ENCODE peak calls at places on chromosomes 6 and 20, in five cellular contexts. One of them, this sample, is unnamed.

GRCh38 chr6:111952821-111953535 is 79.7 kb upstream of the FYN start:
- DNase-seq in GM12878: no peak
- DNase-seq in H1: no peak
- DNase-seq in HepG2: no peak
- DNase-seq in K562: no peak
- DNase-seq in this sample: no peak

GRCh38 chr6:132820629-132821381 is 6.4 kb downstream of the RPS12 start:
- DNase-seq in H1: peak
- DNase-seq in HepG2: peak
- DNase-seq in K562: peak
- DNase-seq in GM12878: no peak
- DNase-seq in this sample: no peak

GRCh38 chr20:34475979-34476736 is 40.1 kb upstream of the DYNLRB1 start:
- DNase-seq in H1: no peak
- DNase-seq in GM12878: no peak
- DNase-seq in HepG2: peak
- DNase-seq in K562: no peak
- DNase-seq in this sample: peak

GRCh38 chr20:61441537-61441936 is 189.5 kb downstream of the CDH4 start:
- DNase-seq in K562: no peak
- DNase-seq in GM12878: no peak
- DNase-seq in H1: no peak
- DNase-seq in HepG2: no peak
- DNase-seq in this sample: no peak

GRCh38 chr6:122372647-122373046 is 26.8 kb upstream of the HSF2 start:
- DNase-seq in HepG2: no peak
- DNase-seq in K562: no peak
- DNase-seq in H1: no peak
- DNase-seq in GM12878: no peak
- DNase-seq in this sample: no peak

GRCh38 chr20:10758446-10758845 is 84.6 kb upstream of the JAG1 start:
- DNase-seq in HepG2: peak
- DNase-seq in GM12878: no peak
- DNase-seq in H1: no peak
- DNase-seq in K562: no peak
- DNase-seq in this sample: no peak

GRCh38 chr20:9506337-9506821 is 8.0 kb upstream of the LAMP5 start:
- DNase-seq in K562: no peak
- DNase-seq in H1: peak
- DNase-seq in HepG2: no peak
- DNase-seq in GM12878: no peak
- DNase-seq in this sample: no peak

GRCh38 chr20:19335341-19335740 is 122.9 kb downstream of the SLC24A3 start:
- DNase-seq in HepG2: no peak
- DNase-seq in H1: no peak
- DNase-seq in K562: no peak
- DNase-seq in GM12878: no peak
- DNase-seq in this sample: no peak

GRCh38 chr6:32752580-32752979 is 10.8 kb downstream of the HLA-DQB2 start:
- DNase-seq in H1: no peak
- DNase-seq in GM12878: no peak
- DNase-seq in HepG2: no peak
- DNase-seq in K562: no peak
- DNase-seq in this sample: no peak

GRCh38 chr20:48813446-48813747 is 14.4 kb downstream of the PREX1 start:
- DNase-seq in H1: no peak
- DNase-seq in GM12878: no peak
- DNase-seq in HepG2: no peak
- DNase-seq in K562: no peak
- DNase-seq in this sample: no peak

GRCh38 chr20:63061701-63062100 is 54.9 kb upstream of the BHLHE23 start:
- DNase-seq in K562: no peak
- DNase-seq in GM12878: no peak
- DNase-seq in H1: no peak
- DNase-seq in HepG2: no peak
- DNase-seq in this sample: no peak

GRCh38 chr20:62925420-62926228 is 681 bp downstream of the DIDO1 start:
- DNase-seq in K562: no peak
- DNase-seq in H1: no peak
- DNase-seq in HepG2: no peak
- DNase-seq in GM12878: no peak
- DNase-seq in this sample: peak

GRCh38 chr6:45690846-45691245 is 313.1 kb upstream of the SUPT3H start:
- DNase-seq in GM12878: no peak
- DNase-seq in K562: no peak
- DNase-seq in H1: no peak
- DNase-seq in HepG2: no peak
- DNase-seq in this sample: no peak

GRCh38 chr6:130973521-130974277 is 89.3 kb downstream of the EPB41L2 start:
- DNase-seq in H1: no peak
- DNase-seq in K562: no peak
- DNase-seq in GM12878: no peak
- DNase-seq in HepG2: no peak
- DNase-seq in this sample: no peak

GRCh38 chr20:19212524-19213502 is at the start of gene SLC24A3:
- DNase-seq in H1: peak
- DNase-seq in HepG2: peak
- DNase-seq in GM12878: no peak
- DNase-seq in K562: no peak
- DNase-seq in this sample: peak

GRCh38 chr6:43886717-43887339 is 116.8 kb downstream of the VEGFA start:
- DNase-seq in GM12878: no peak
- DNase-seq in HepG2: no peak
- DNase-seq in K562: no peak
- DNase-seq in H1: no peak
- DNase-seq in this sample: no peak

GRCh38 chr6:43886067-43886461 is 116.1 kb downstream of the VEGFA start:
- DNase-seq in HepG2: no peak
- DNase-seq in GM12878: no peak
- DNase-seq in H1: no peak
- DNase-seq in K562: no peak
- DNase-seq in this sample: no peak

GRCh38 chr6:43885399-43886066 is 115.5 kb downstream of the VEGFA start:
- DNase-seq in K562: no peak
- DNase-seq in HepG2: no peak
- DNase-seq in GM12878: no peak
- DNase-seq in H1: no peak
- DNase-seq in this sample: no peak

GRCh38 chr6:43883698-43884659 is 114.0 kb downstream of the VEGFA start:
- DNase-seq in HepG2: no peak
- DNase-seq in H1: no peak
- DNase-seq in GM12878: peak
- DNase-seq in K562: no peak
- DNase-seq in this sample: no peak

DNA sequence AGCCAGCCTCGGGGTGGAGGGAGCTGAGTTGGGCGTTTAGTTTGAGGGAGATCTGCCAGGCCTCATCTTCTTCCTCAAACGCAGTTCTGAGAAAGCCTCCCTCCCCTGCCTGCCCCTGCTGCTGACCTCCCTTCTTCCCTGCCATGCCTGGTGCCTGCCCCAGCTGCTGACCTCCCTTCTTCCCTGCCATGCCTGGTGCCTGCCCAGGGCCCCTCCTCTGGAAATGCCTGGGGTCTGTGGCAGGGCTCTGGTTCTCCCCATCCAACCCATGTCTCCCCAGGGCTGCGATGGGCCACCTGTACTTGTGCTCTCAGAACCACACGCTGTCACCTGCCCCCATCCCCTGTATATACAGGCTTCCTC is 114.6 kb downstream of the VEGFA start:
- DNase-seq in H1: no peak
- DNase-seq in K562: no peak
- DNase-seq in HepG2: no peak
- DNase-seq in GM12878: no peak
- DNase-seq in this sample: no peak
- TF ChIP-seq GABPA in H1: no peak
- TF ChIP-seq GABPA in K562: no peak
- TF ChIP-seq GABPA in HepG2: no peak
- TF ChIP-seq GABPA in GM12878: no peak
- TF ChIP-seq GABPA in this sample: no peak

DNA sequence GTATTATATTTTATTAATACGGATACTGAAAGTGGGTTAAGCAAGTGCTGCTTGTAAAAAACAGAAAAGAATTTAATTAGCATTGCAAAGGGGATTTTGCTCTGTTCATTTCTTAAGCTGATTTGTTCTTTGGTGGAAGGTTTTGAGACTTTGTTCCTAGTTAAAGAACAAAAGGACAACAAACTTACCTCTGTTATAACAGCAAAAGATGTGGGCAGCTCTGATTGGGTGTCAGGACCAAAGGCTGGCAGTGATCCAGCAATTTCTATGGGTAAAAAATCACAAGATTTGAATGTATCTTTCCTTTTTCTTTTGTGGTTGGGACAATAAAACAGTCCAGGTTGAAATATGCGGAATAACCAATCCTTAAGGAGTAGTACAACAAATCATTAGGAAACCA is 68.8 kb downstream of the IMPG1 start:
- DNase-seq in HepG2: no peak
- DNase-seq in H1: no peak
- DNase-seq in GM12878: no peak
- DNase-seq in K562: no peak
- DNase-seq in this sample: no peak
- TF ChIP-seq RAD21 in HepG2: no peak
- TF ChIP-seq RAD21 in H1: no peak
- TF ChIP-seq RAD21 in GM12878: no peak
- TF ChIP-seq RAD21 in K562: no peak
- TF ChIP-seq RAD21 in this sample: no peak

GRCh38 chr6:150934380-150934779 is 68.9 kb downstream of the MTHFD1L start:
- DNase-seq in H1: no peak
- DNase-seq in GM12878: no peak
- DNase-seq in HepG2: peak
- DNase-seq in K562: no peak
- DNase-seq in this sample: no peak
- TF ChIP-seq TAF1 in H1: no peak
- TF ChIP-seq TAF1 in GM12878: no peak
- TF ChIP-seq TAF1 in HepG2: no peak
- TF ChIP-seq TAF1 in K562: no peak
- TF ChIP-seq TAF1 in this sample: no peak

GRCh38 chr6:73803562-73804221 is 107.7 kb downstream of the CD109 start:
- DNase-seq in H1: peak
- DNase-seq in GM12878: no peak
- DNase-seq in HepG2: peak
- DNase-seq in K562: peak
- DNase-seq in this sample: peak
- TF ChIP-seq GABPA in H1: no peak
- TF ChIP-seq GABPA in GM12878: no peak
- TF ChIP-seq GABPA in HepG2: no peak
- TF ChIP-seq GABPA in K562: no peak
- TF ChIP-seq GABPA in this sample: no peak

DNA sequence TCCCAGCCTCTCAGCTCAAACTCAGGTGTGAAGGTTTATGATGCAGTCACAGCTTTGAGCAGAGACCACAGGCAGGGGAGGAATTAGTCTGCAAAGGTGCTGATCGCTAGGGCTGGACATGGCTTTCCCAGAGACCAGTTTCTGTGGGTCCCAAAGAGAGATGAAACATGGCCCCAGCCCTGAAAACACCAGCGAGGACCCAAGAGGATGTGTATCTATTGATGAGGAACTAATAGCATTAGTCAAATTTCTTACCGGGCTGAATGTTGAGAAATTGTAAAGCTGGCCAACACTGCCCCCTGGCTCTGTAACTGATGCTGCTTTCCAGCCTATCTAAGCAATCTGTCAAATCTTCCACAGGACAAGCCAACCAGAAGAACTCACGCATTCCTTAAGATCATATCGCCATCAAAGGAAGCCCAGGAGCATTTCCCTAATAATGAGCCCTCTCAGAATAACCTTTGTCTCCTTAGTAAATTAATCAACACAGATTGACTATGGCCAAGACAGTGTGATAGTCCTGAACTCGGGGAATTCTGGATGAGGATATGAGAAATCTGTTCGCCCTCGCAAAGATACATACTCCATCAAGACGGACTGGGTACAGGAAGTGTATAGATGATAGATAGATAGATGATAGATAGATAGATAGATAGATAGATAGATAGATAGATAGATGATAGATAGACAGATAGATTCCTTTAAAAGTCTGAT is 7.8 kb upstream of the ACSS1 start:
- DNase-seq in GM12878: peak
- DNase-seq in K562: peak
- DNase-seq in H1: peak
- DNase-seq in HepG2: peak
- DNase-seq in this sample: peak
- TF ChIP-seq RAD21 in GM12878: peak
- TF ChIP-seq RAD21 in K562: peak
- TF ChIP-seq RAD21 in H1: peak
- TF ChIP-seq RAD21 in HepG2: peak
- TF ChIP-seq RAD21 in this sample: peak

GRCh38 chr6:34555328-34555727 is 801 bp downstream of the SPDEF start:
- DNase-seq in HepG2: no peak
- DNase-seq in H1: no peak
- DNase-seq in K562: no peak
- DNase-seq in GM12878: no peak
- DNase-seq in this sample: no peak

GRCh38 chr6:34557228-34557627 is 1.1 kb upstream of the SPDEF start:
- DNase-seq in H1: no peak
- DNase-seq in GM12878: no peak
- DNase-seq in HepG2: no peak
- DNase-seq in K562: peak
- DNase-seq in this sample: no peak

GRCh38 chr6:34556493-34556892 is 364 bp upstream of the SPDEF start:
- DNase-seq in HepG2: no peak
- DNase-seq in GM12878: no peak
- DNase-seq in K562: no peak
- DNase-seq in H1: no peak
- DNase-seq in this sample: no peak

GRCh38 chr6:34554593-34555322 is 1.4 kb downstream of the SPDEF start:
- DNase-seq in HepG2: no peak
- DNase-seq in K562: no peak
- DNase-seq in GM12878: no peak
- DNase-seq in H1: no peak
- DNase-seq in this sample: no peak

GRCh38 chr6:34556031-34556471 is at the start of gene SPDEF:
- DNase-seq in K562: no peak
- DNase-seq in HepG2: peak
- DNase-seq in GM12878: no peak
- DNase-seq in H1: no peak
- DNase-seq in this sample: no peak
- TF ChIP-seq TAF1 in K562: no peak
- TF ChIP-seq TAF1 in HepG2: no peak
- TF ChIP-seq TAF1 in GM12878: no peak
- TF ChIP-seq TAF1 in H1: no peak
- TF ChIP-seq TAF1 in this sample: no peak

GRCh38 chr6:39004801-39005200 is 43.8 kb upstream of the GLP1R start:
- DNase-seq in H1: no peak
- DNase-seq in GM12878: no peak
- DNase-seq in K562: no peak
- DNase-seq in HepG2: no peak
- DNase-seq in this sample: no peak
- TF ChIP-seq GABPA in H1: no peak
- TF ChIP-seq GABPA in GM12878: no peak
- TF ChIP-seq GABPA in K562: no peak
- TF ChIP-seq GABPA in HepG2: no peak
- TF ChIP-seq GABPA in this sample: no peak

GRCh38 chr6:142376115-142376514 is 74.3 kb downstream of the ADGRG6 start:
- DNase-seq in GM12878: no peak
- DNase-seq in HepG2: peak
- DNase-seq in K562: no peak
- DNase-seq in H1: no peak
- DNase-seq in this sample: no peak
- TF ChIP-seq RAD21 in GM12878: no peak
- TF ChIP-seq RAD21 in HepG2: no peak
- TF ChIP-seq RAD21 in K562: no peak
- TF ChIP-seq RAD21 in H1: no peak
- TF ChIP-seq RAD21 in this sample: no peak

This sample was measured in SK-N-SH.